ENCODE peak calls at places on chromosomes 2 and 18, in seven cellular contexts. One of them, this sample, is unnamed.
A peak's percentile ranks its signal among the peaks of the same experiment; 100 is the strongest.

GRCh38 chr18:9335255-9336045 is 877 bp downstream of the TWSG1 start:
- DNase-seq in HL-60: no peak
- DNase-seq in mammary epithelial cell: no peak
- DNase-seq in GM23338: no peak
- DNase-seq in hepatocyte: no peak
- DNase-seq in DND-41: peak; percentile 41
- DNase-seq in thoracic aorta: no peak
- DNase-seq in this sample: no peak

GRCh38 chr2:182767578-182767977 is 51.5 kb downstream of the DNAJC10 start:
- DNase-seq in HL-60: no peak
- DNase-seq in DND-41: no peak
- DNase-seq in GM23338: peak; percentile 72
- DNase-seq in mammary epithelial cell: peak; percentile 19
- DNase-seq in hepatocyte: peak; percentile 37
- DNase-seq in thoracic aorta: no peak
- DNase-seq in this sample: peak; percentile 18

GRCh38 chr2:235550378-235550760 is 56.5 kb downstream of the AGAP1 start:
- DNase-seq in thoracic aorta: no peak
- DNase-seq in mammary epithelial cell: no peak
- DNase-seq in GM23338: no peak
- DNase-seq in hepatocyte: no peak
- DNase-seq in DND-41: no peak
- DNase-seq in HL-60: no peak
- DNase-seq in this sample: no peak

GRCh38 chr2:44598330-44598729 is 236.6 kb downstream of the CAMKMT start:
- DNase-seq in thoracic aorta: no peak
- DNase-seq in mammary epithelial cell: no peak
- DNase-seq in hepatocyte: no peak
- DNase-seq in DND-41: no peak
- DNase-seq in GM23338: no peak
- DNase-seq in HL-60: no peak
- DNase-seq in this sample: no peak

GRCh38 chr2:28142403-28142802 is 250.3 kb upstream of the FOSL2 start:
- DNase-seq in HL-60: no peak
- DNase-seq in thoracic aorta: no peak
- DNase-seq in hepatocyte: no peak
- DNase-seq in GM23338: no peak
- DNase-seq in mammary epithelial cell: no peak
- DNase-seq in DND-41: no peak
- DNase-seq in this sample: no peak

GRCh38 chr2:26457241-26457666 is 20.7 kb downstream of the OTOF start:
- DNase-seq in GM23338: no peak
- DNase-seq in HL-60: no peak
- DNase-seq in thoracic aorta: no peak
- DNase-seq in mammary epithelial cell: no peak
- DNase-seq in DND-41: no peak
- DNase-seq in hepatocyte: no peak
- DNase-seq in this sample: no peak

GRCh38 chr2:239025081-239025801 is 177.4 kb downstream of the TWIST2 start:
- DNase-seq in HL-60: no peak
- DNase-seq in thoracic aorta: peak; percentile 15
- DNase-seq in GM23338: no peak
- DNase-seq in mammary epithelial cell: peak; percentile 66
- DNase-seq in DND-41: no peak
- DNase-seq in hepatocyte: peak; percentile 71
- DNase-seq in this sample: no peak

GRCh38 chr2:193608451-193608850 is 1413.7 kb upstream of the TMEFF2 start:
- DNase-seq in HL-60: no peak
- DNase-seq in hepatocyte: no peak
- DNase-seq in GM23338: no peak
- DNase-seq in mammary epithelial cell: no peak
- DNase-seq in DND-41: no peak
- DNase-seq in thoracic aorta: no peak
- DNase-seq in this sample: no peak

GRCh38 chr2:28452534-28453081 is 43.3 kb upstream of the PLB1 start:
- DNase-seq in hepatocyte: peak; percentile 78
- DNase-seq in HL-60: no peak
- DNase-seq in thoracic aorta: no peak
- DNase-seq in GM23338: peak; percentile 85
- DNase-seq in mammary epithelial cell: no peak
- DNase-seq in DND-41: peak; percentile 68
- DNase-seq in this sample: peak; percentile 50

GRCh38 chr2:94870392-94871225 is 621 bp upstream of the TEKT4 start:
- DNase-seq in mammary epithelial cell: no peak
- DNase-seq in DND-41: peak; percentile 42
- DNase-seq in HL-60: no peak
- DNase-seq in GM23338: peak; percentile 77
- DNase-seq in hepatocyte: no peak
- DNase-seq in thoracic aorta: no peak
- DNase-seq in this sample: peak; percentile 13

GRCh38 chr18:68797901-68798300 is at the start of gene CCDC102B:
- DNase-seq in HL-60: no peak
- DNase-seq in thoracic aorta: no peak
- DNase-seq in DND-41: no peak
- DNase-seq in hepatocyte: peak; percentile 35
- DNase-seq in GM23338: no peak
- DNase-seq in mammary epithelial cell: no peak
- DNase-seq in this sample: no peak

GRCh38 chr2:24521975-24522639 is 31.1 kb downstream of the NCOA1 start:
- DNase-seq in mammary epithelial cell: peak; percentile 3
- DNase-seq in DND-41: no peak
- DNase-seq in hepatocyte: no peak
- DNase-seq in thoracic aorta: no peak
- DNase-seq in GM23338: no peak
- DNase-seq in HL-60: no peak
- DNase-seq in this sample: no peak

GRCh38 chr18:1624612-1625011 is 719.9 kb downstream of the ADCYAP1 start:
- DNase-seq in HL-60: no peak
- DNase-seq in mammary epithelial cell: no peak
- DNase-seq in thoracic aorta: no peak
- DNase-seq in GM23338: no peak
- DNase-seq in DND-41: no peak
- DNase-seq in hepatocyte: no peak
- DNase-seq in this sample: no peak

DNA sequence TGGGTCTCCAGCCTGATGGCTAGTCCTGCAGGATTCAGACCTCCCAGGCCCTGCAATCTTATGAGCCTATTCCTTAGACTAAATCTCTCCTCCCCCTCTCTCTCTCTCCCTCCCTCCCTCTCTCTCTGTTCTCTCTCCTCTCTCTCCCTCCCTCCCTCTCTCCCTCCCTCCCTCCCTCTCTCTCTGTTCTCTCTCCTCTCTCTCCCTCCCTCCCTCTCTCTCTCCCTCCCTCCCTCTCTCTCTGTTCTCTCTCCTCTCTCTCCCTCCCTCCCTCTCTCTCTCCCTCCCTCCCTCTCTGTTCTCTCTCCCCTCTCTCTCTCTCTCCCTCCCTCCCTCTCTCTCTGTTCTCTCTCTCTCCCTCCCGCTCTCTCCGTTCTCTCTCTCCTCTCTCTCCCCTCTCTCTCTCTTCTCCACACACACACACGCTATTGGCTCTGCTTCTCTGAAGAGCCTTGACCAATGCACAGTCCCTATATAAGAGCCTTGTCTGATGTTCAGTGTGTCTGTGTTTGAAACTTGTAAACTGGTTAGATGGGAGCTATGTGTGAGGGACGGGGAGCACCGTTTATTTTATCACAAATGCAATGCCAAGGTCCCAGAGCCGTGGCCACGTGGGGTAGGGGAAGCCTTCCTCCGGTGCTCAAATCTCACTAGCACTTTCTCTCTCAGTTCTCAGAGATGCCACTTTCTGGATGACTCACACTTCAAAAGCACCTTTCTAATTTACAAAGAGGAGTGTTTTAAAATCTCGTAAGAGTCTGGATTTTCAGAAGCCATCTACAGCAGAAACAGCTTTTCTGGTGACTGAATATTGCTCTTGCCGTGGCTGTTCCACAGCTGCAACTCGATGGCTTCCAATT is 9.4 kb upstream of the PRLH start:
- DNase-seq in HL-60: no peak
- DNase-seq in hepatocyte: no peak
- DNase-seq in GM23338: no peak
- DNase-seq in mammary epithelial cell: no peak
- DNase-seq in DND-41: no peak
- DNase-seq in thoracic aorta: no peak
- DNase-seq in this sample: peak; percentile 82
- H3K4me3 ChIP-seq in HL-60: no peak overlapping the region
- H3K4me3 ChIP-seq in hepatocyte: no peak overlapping the region
- H3K4me3 ChIP-seq in GM23338: no peak overlapping the region
- H3K4me3 ChIP-seq in mammary epithelial cell: no peak overlapping the region
- H3K4me3 ChIP-seq in DND-41: no peak overlapping the region
- H3K4me3 ChIP-seq in thoracic aorta: no peak overlapping the region
- H3K4me3 ChIP-seq in this sample: peak overlapping the region; percentile 2

GRCh38 chr2:127083819-127084503 is 23.0 kb downstream of the BIN1 start:
- DNase-seq in DND-41: no peak
- DNase-seq in thoracic aorta: peak; percentile 38
- DNase-seq in mammary epithelial cell: peak; percentile 21
- DNase-seq in hepatocyte: peak; percentile 82
- DNase-seq in GM23338: no peak
- DNase-seq in HL-60: peak; percentile 69
- DNase-seq in this sample: no peak
- H3K27ac ChIP-seq in DND-41: no peak overlapping the region
- H3K27ac ChIP-seq in thoracic aorta: peak overlapping the region; percentile 13
- H3K27ac ChIP-seq in mammary epithelial cell: no peak overlapping the region
- H3K27ac ChIP-seq in hepatocyte: peak overlapping the region; percentile 95
- H3K27ac ChIP-seq in GM23338: peak overlapping the region; percentile 45
- H3K27ac ChIP-seq in HL-60: no peak overlapping the region
- H3K27ac ChIP-seq in this sample: no peak overlapping the region

GRCh38 chr2:176177580-176178270 is 10.7 kb upstream of the HOXD1 start:
- DNase-seq in hepatocyte: no peak
- DNase-seq in thoracic aorta: no peak
- DNase-seq in mammary epithelial cell: no peak
- DNase-seq in HL-60: no peak
- DNase-seq in DND-41: no peak
- DNase-seq in GM23338: peak; percentile 71
- DNase-seq in this sample: no peak
- H3K4me3 ChIP-seq in hepatocyte: peak overlapping the region; percentile 23
- H3K4me3 ChIP-seq in thoracic aorta: peak overlapping the region; percentile 62
- H3K4me3 ChIP-seq in mammary epithelial cell: no peak overlapping the region
- H3K4me3 ChIP-seq in HL-60: peak overlapping the region; percentile 26
- H3K4me3 ChIP-seq in DND-41: no peak overlapping the region
- H3K4me3 ChIP-seq in GM23338: peak overlapping the region; percentile 70
- H3K4me3 ChIP-seq in this sample: peak overlapping the region; percentile 63

GRCh38 chr18:23129355-23130002 is 5.8 kb upstream of the CABLES1 start:
- DNase-seq in thoracic aorta: no peak
- DNase-seq in HL-60: no peak
- DNase-seq in GM23338: no peak
- DNase-seq in mammary epithelial cell: no peak
- DNase-seq in hepatocyte: no peak
- DNase-seq in DND-41: no peak
- DNase-seq in this sample: no peak
- H3K27ac ChIP-seq in thoracic aorta: no peak overlapping the region
- H3K27ac ChIP-seq in HL-60: no peak overlapping the region
- H3K27ac ChIP-seq in GM23338: no peak overlapping the region
- H3K27ac ChIP-seq in mammary epithelial cell: no peak overlapping the region
- H3K27ac ChIP-seq in hepatocyte: no peak overlapping the region
- H3K27ac ChIP-seq in DND-41: no peak overlapping the region
- H3K27ac ChIP-seq in this sample: no peak overlapping the region

DNA sequence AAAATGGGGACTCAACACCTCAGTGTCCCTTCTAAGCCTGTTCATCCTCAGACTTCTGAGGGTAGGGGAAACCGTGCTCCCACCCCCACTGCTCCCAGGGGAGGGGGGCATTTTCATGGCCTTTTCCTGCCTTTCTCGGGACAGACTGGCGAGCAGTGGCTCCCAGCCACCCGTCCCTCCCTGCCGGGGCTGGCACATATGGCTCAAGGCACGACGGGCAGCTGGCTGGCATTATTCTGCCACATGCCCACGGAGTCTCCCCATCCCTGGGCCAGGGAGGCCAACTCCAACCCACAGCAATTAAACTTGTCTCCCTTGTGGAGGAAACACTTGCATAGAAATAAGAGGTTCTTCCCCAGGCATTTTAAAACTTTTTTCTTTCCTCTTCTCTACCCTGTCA is 148.5 kb upstream of the CBLN2 start:
- DNase-seq in thoracic aorta: no peak
- DNase-seq in GM23338: no peak
- DNase-seq in DND-41: no peak
- DNase-seq in mammary epithelial cell: no peak
- DNase-seq in hepatocyte: no peak
- DNase-seq in HL-60: no peak
- DNase-seq in this sample: no peak
- H3K4me3 ChIP-seq in thoracic aorta: no peak overlapping the region
- H3K4me3 ChIP-seq in GM23338: peak overlapping the region; percentile 16
- H3K4me3 ChIP-seq in DND-41: no peak overlapping the region
- H3K4me3 ChIP-seq in mammary epithelial cell: no peak overlapping the region
- H3K4me3 ChIP-seq in hepatocyte: no peak overlapping the region
- H3K4me3 ChIP-seq in HL-60: no peak overlapping the region
- H3K4me3 ChIP-seq in this sample: no peak overlapping the region

DNA sequence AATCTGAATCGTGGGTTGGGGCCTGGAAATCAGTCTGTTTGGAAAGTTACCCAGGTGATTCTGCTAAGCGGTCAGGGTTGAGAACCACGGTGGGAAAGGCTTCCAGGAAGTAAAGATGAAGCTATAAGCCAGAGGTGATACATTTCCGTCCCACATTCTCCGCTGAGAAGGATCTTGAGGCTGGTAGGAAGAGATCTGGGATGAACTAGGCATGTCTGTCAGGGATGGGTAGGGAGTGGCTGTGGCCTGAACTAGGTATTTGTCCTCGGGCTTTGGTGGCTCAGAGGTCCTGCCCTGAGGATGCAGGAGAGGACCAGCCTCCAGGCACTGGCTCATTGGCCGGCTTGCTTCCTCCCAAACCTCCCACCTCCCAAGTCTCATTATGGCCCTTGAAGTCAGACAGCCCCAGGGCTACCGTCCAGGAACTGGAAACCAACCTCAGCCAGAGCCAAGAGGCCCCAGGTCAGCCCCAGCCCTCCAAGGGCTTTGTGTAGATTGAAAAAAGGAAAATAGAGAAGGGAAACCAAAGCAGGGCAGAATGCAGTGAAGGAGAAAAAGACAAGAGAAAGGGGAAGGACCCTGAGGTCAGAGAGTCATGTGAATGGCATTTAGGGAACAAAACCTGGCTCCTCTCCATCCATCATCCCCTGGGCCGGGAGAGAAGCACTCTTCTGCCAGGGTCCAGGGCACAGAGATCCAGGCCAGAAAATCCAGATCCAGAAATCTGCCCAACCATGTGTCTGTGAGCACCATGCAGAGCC is 119.5 kb downstream of the ZFP36L2 start:
- DNase-seq in GM23338: no peak
- DNase-seq in thoracic aorta: no peak
- DNase-seq in mammary epithelial cell: no peak
- DNase-seq in DND-41: no peak
- DNase-seq in HL-60: peak; percentile 65
- DNase-seq in hepatocyte: peak; percentile 10
- DNase-seq in this sample: no peak
- H3K27ac ChIP-seq in GM23338: no peak overlapping the region
- H3K27ac ChIP-seq in thoracic aorta: peak overlapping the region; percentile 48
- H3K27ac ChIP-seq in mammary epithelial cell: peak overlapping the region; percentile 39
- H3K27ac ChIP-seq in DND-41: peak overlapping the region; percentile 80
- H3K27ac ChIP-seq in HL-60: peak overlapping the region; percentile 88
- H3K27ac ChIP-seq in hepatocyte: peak overlapping the region; percentile 68
- H3K27ac ChIP-seq in this sample: no peak overlapping the region

GRCh38 chr2:12824771-12825363 is 108.1 kb downstream of the TRIB2 start:
- DNase-seq in thoracic aorta: no peak
- DNase-seq in DND-41: no peak
- DNase-seq in mammary epithelial cell: no peak
- DNase-seq in GM23338: no peak
- DNase-seq in HL-60: no peak
- DNase-seq in hepatocyte: no peak
- DNase-seq in this sample: no peak
- H3K4me3 ChIP-seq in thoracic aorta: no peak overlapping the region
- H3K4me3 ChIP-seq in DND-41: no peak overlapping the region
- H3K4me3 ChIP-seq in mammary epithelial cell: no peak overlapping the region
- H3K4me3 ChIP-seq in GM23338: no peak overlapping the region
- H3K4me3 ChIP-seq in HL-60: no peak overlapping the region
- H3K4me3 ChIP-seq in hepatocyte: no peak overlapping the region
- H3K4me3 ChIP-seq in this sample: no peak overlapping the region